ENCODE peak calls at places on chromosomes 5 and 9, in five cellular contexts. S, X, K, W and C are unnamed samples.

GRCh38 chr9:76136986-76137385 is 246.5 kb downstream of the PCSK5 start:
- DNase-seq in S (no peak), X (peak), K (no peak), W (peak), C (no peak)

GRCh38 chr9:91572811-91573210 is 149.2 kb upstream of the NFIL3 start:
- DNase-seq in K (no peak), X (no peak), W (no peak), S (no peak), C (no peak)

GRCh38 chr5:72552041-72552557 is 44.9 kb upstream of the ZNF366 start:
- DNase-seq in X (peak), K (no peak), W (peak), S (no peak), C (no peak)

GRCh38 chr5:87769137-87769536 is 356.4 kb upstream of the CCNH start:
- DNase-seq in K (no peak), X (peak), W (no peak), S (no peak), C (no peak)

GRCh38 chr5:137122075-137122474 is 377.1 kb downstream of the SPOCK1 start:
- DNase-seq in W (no peak), K (peak), S (no peak), X (no peak), C (no peak)

GRCh38 chr5:81850494-81850893 is 99.6 kb upstream of the SSBP2 start:
- DNase-seq in W (no peak), S (no peak), X (no peak), K (no peak), C (no peak)

GRCh38 chr5:142881727-142882126 is 111.5 kb downstream of the ARHGAP26 start:
- DNase-seq in K (no peak), S (no peak), W (no peak), X (no peak), C (peak)

GRCh38 chr9:6680797-6681146 is 35.2 kb upstream of the GLDC start:
- DNase-seq in W (peak), S (no peak), X (no peak), K (no peak), C (no peak)

GRCh38 chr5:166695311-166695710 is 1596.1 kb upstream of the WWC1 start:
- DNase-seq in W (no peak), S (no peak), X (no peak), K (no peak), C (no peak)

GRCh38 chr5:66674802-66675201 is 78.6 kb downstream of the MAST4 start:
- DNase-seq in S (no peak), W (no peak), X (no peak), K (no peak), C (no peak)

GRCh38 chr5:153783278-153783677 is 255.4 kb downstream of the FAM114A2 start:
- DNase-seq in W (no peak), K (no peak), X (no peak), S (no peak), C (no peak)

GRCh38 chr9:134641173-134641985 is at the start of gene COL5A1:
- DNase-seq in X (peak), S (no peak), K (peak), W (peak), C (peak)

GRCh38 chr5:178589180-178590140 is 733 bp downstream of the COL23A1 start:
- DNase-seq in S (no peak), K (no peak), X (no peak), W (no peak), C (no peak)

GRCh38 chr5:114065942-114066341 is 295.9 kb upstream of the KCNN2 start:
- DNase-seq in W (no peak), S (no peak), K (no peak), X (no peak), C (no peak)

GRCh38 chr5:139915274-139915673 is 119.7 kb downstream of the PSD2 start:
- DNase-seq in W (no peak), K (no peak), X (no peak), S (no peak), C (no peak)

GRCh38 chr9:38641985-38642864 is 21.8 kb upstream of the ANKRD18A start:
- DNase-seq in X (peak), K (peak), S (no peak), W (peak), C (peak)